ENCODE peak calls at places on chromosomes 1 and 21, in six cellular contexts. K is astrocyte of the spinal cord; L is stromal cell of bone marrow; O is CD8-positive, alpha-beta T cell; S is AG04450; W is uterus. G is an unnamed sample.

GRCh38 chr1:34824817-34825454 is 32.1 kb downstream of the GJA4 start:
- DNase-seq in K (no peak), L (no peak), O (no peak), S (no peak), W (no peak), G (no peak)

GRCh38 chr1:226781937-226782609 is 43.0 kb upstream of the ITPKB start:
- DNase-seq in K (no peak), L (no peak), O (no peak), S (no peak), W (no peak), G (no peak)

GRCh38 chr1:88502814-88503339 is 181.2 kb upstream of the PKN2 start:
- DNase-seq in K (no peak), L (no peak), O (no peak), S (no peak), W (no peak), G (no peak)

GRCh38 chr1:218351617-218352438 is 6.7 kb downstream of the TGFB2 start:
- DNase-seq in K (peak), L (peak), O (no peak), S (no peak), W (peak), G (no peak)

GRCh38 chr21:44962481-44962966 is 22.7 kb downstream of the SLX9 start:
- DNase-seq in K (peak), L (peak), O (no peak), S (peak), W (no peak), G (no peak)

GRCh38 chr21:41861987-41862386 is 17.2 kb downstream of the PRDM15 start:
- DNase-seq in K (no peak), L (no peak), O (no peak), S (no peak), W (no peak), G (no peak)

GRCh38 chr1:52072291-52072690 is 16.2 kb downstream of the BTF3L4 start:
- DNase-seq in K (no peak), L (no peak), O (no peak), S (no peak), W (no peak), G (no peak)

GRCh38 chr1:168335500-168335899 is 54.8 kb downstream of the TBX19 start:
- DNase-seq in K (peak), L (no peak), O (no peak), S (no peak), W (no peak), G (no peak)

GRCh38 chr1:37153701-37154100 is 119.4 kb upstream of the GRIK3 start:
- DNase-seq in K (no peak), L (no peak), O (no peak), S (no peak), W (no peak), G (no peak)

GRCh38 chr1:231423648-231424047 is 1.6 kb upstream of the EGLN1 start:
- DNase-seq in K (no peak), L (no peak), O (no peak), S (no peak), W (no peak), G (no peak)

GRCh38 chr1:214404571-214405213 is 123.7 kb downstream of the SMYD2 start:
- DNase-seq in K (peak), L (no peak), O (no peak), S (no peak), W (no peak), G (no peak)